ENCODE peak calls at places on chromosomes 11 and 22, in six cellular contexts. D is SJSA1, P is T-helper 1 cell, R is AG08395, K is HCT116, I is astrocyte of the cerebellum. Z is an unnamed sample.

GRCh38 chr11:124983674-124984511 is 29.9 kb downstream of the CCDC15 start:
- DNase-seq in I (no peak), R (no peak), K (no peak), D (no peak), P (no peak), Z (no peak)

GRCh38 chr11:2389344-2390026 is 11.1 kb upstream of the TSSC4 start:
- DNase-seq in K (no peak), D (no peak), R (no peak), I (no peak), P (no peak), Z (no peak)

GRCh38 chr11:32527776-32528175 is 55.9 kb upstream of the EIF3M start:
- DNase-seq in R (no peak), P (no peak), I (no peak), K (no peak), D (no peak), Z (no peak)

GRCh38 chr22:41308054-41308453 is 6.7 kb downstream of the ZC3H7B start:
- DNase-seq in I (no peak), P (no peak), D (no peak), R (peak), K (no peak), Z (peak)

GRCh38 chr11:1747753-1748466 is 2.5 kb downstream of the IFITM10 start:
- DNase-seq in I (no peak), P (no peak), D (peak), R (peak), K (no peak), Z (peak)

GRCh38 chr11:12411806-12412727 is 34.7 kb downstream of the PARVA start:
- DNase-seq in K (peak), I (peak), P (peak), D (peak), R (peak), Z (peak)

GRCh38 chr11:67001332-67001731 is 21.6 kb upstream of the SYT12 start:
- DNase-seq in R (no peak), I (no peak), D (no peak), P (no peak), K (no peak), Z (no peak)

GRCh38 chr11:29527391-29527936 is 489.4 kb downstream of the KCNA4 start:
- DNase-seq in P (no peak), K (peak), R (peak), I (peak), D (no peak), Z (peak)

Z was measured in AG08396.